ENCODE peak calls at places on chromosomes 2 and 18, in eight cellular contexts. O is mucosa of gallbladder, Y is SK-N-DZ, A is tibial nerve, Q is mesenteric fat pad, R is ureter, B is substantia nigra, G is fibroblast of the aortic adventitia. K is an unnamed sample.
A peak's percentile ranks its signal among the peaks of the same experiment; 100 is the strongest.

GRCh38 chr2:82790277-82791021 is 1668.6 kb downstream of the SUCLG1 start:
- DNase-seq in B (no peak), Q (no peak), G (peak; percentile 32), A (no peak), R (no peak), O (no peak), Y (no peak), K (no peak)

GRCh38 chr2:240435457-240435954 is at the start of gene GPC1:
- DNase-seq in R (no peak), Q (no peak), Y (peak; percentile 51), A (peak; percentile 49), G (peak; percentile 69), B (peak; percentile 72), O (peak; percentile 64), K (peak; percentile 83)

GRCh38 chr2:121529439-121530209 is 1.1 kb upstream of the RNU4ATAC start:
- DNase-seq in B (peak; percentile 64), G (peak; percentile 41), Y (peak; percentile 72), O (peak; percentile 23), Q (no peak), R (peak; percentile 74), A (peak; percentile 30), K (peak; percentile 66)

GRCh38 chr2:204673877-204674276 is 128.6 kb downstream of the PARD3B start:
- DNase-seq in A (no peak), G (peak; percentile 22), B (no peak), Y (no peak), R (no peak), Q (no peak), O (no peak), K (peak; percentile 80)

GRCh38 chr2:157258520-157259326 is 1.2 kb downstream of the GALNT5 start:
- DNase-seq in O (no peak), R (no peak), Y (no peak), G (no peak), Q (no peak), B (no peak), A (no peak), K (no peak)

GRCh38 chr2:32931945-32932709 is 14.6 kb upstream of the LTBP1 start:
- DNase-seq in A (no peak), R (no peak), Q (no peak), Y (no peak), B (no peak), G (no peak), O (no peak), K (peak; percentile 39)

GRCh38 chr2:219772103-219772502 is 144.7 kb downstream of the SLC4A3 start:
- DNase-seq in A (no peak), R (no peak), G (no peak), Q (no peak), O (no peak), Y (no peak), B (no peak), K (no peak)

GRCh38 chr2:182148344-182148743 is 162.7 kb downstream of the PPP1R1C start:
- DNase-seq in O (no peak), Q (no peak), G (peak; percentile 36), B (no peak), Y (no peak), A (no peak), R (no peak), K (no peak)

GRCh38 chr2:216339456-216340279 is 32.6 kb downstream of the MARCHF4 start:
- DNase-seq in O (peak; percentile 15), G (peak; percentile 94), A (no peak), R (no peak), B (no peak), Y (no peak), Q (no peak), K (peak; percentile 62)

GRCh38 chr2:68805025-68805424 is 66.2 kb downstream of the BMP10 start:
- DNase-seq in Q (no peak), A (no peak), Y (no peak), O (no peak), R (no peak), G (no peak), B (no peak), K (no peak)

GRCh38 chr2:85605406-85606115 is 3.1 kb upstream of the TMEM150A start:
- DNase-seq in G (peak; percentile 95), Q (no peak), A (no peak), R (no peak), B (no peak), O (no peak), Y (no peak), K (peak; percentile 77)

GRCh38 chr18:25097119-25098114 is 254.5 kb downstream of the ZNF521 start:
- DNase-seq in B (no peak), R (no peak), A (no peak), Y (no peak), Q (no peak), G (peak; percentile 4), O (no peak), K (peak; percentile 72)

GRCh38 chr2:70999362-70999761 is 4.7 kb upstream of the TEX261 start:
- DNase-seq in Q (peak; percentile 41), O (no peak), R (no peak), B (no peak), A (no peak), Y (no peak), G (no peak), K (no peak)

K was measured in lung microvascular endothelial cell.